ENCODE peak calls at places on chromosome 2, in eight cellular contexts. B is GM23248; R is NCI-H2081; E is OCI-M1; C is frontal cortex; J is NCI-H2171 treated with DMSO at 0.1 percent for 48 hours; S is tibial artery; M is stimulated activated CD4-positive, alpha-beta T cell treated with anti-CD3 and anti-CD28 coated beads, TNF-alpha, amount 100 ng/mL, for 1 hour. K is an unnamed sample.

GRCh38 chr2:168178520-168178919 is 68.9 kb downstream of the STK39 start:
- DNase-seq in B (no peak), R (peak), E (no peak), C (no peak), J (no peak), S (no peak), M (no peak), K (no peak)

GRCh38 chr2:149104221-149104620 is 65.7 kb downstream of the LYPD6B start:
- DNase-seq in B (peak), R (no peak), E (no peak), C (no peak), J (no peak), S (no peak), M (no peak), K (peak)

GRCh38 chr2:12177052-12177994 is 430.9 kb downstream of the LPIN1 start:
- DNase-seq in B (peak), R (no peak), E (peak), C (no peak), J (no peak), S (no peak), M (no peak), K (peak)

GRCh38 chr2:101145406-101145805 is 5.8 kb downstream of the TBC1D8 start:
- DNase-seq in B (peak), R (peak), E (no peak), C (no peak), J (no peak), S (no peak), M (no peak), K (peak)

GRCh38 chr2:238488347-238488826 is 61.7 kb downstream of the ASB1 start:
- DNase-seq in B (no peak), R (no peak), E (no peak), C (no peak), J (no peak), S (no peak), M (no peak), K (no peak)

GRCh38 chr2:159146930-159147666 is 139.4 kb downstream of the WDSUB1 start:
- DNase-seq in B (no peak), R (peak), E (peak), C (no peak), J (peak), S (no peak), M (no peak), K (no peak)

GRCh38 chr2:11750917-11751316 is 4.5 kb downstream of the LPIN1 start:
- DNase-seq in B (no peak), R (no peak), E (no peak), C (no peak), J (no peak), S (no peak), M (no peak), K (no peak)

GRCh38 chr2:48162742-48163141 is 256.4 kb upstream of the FBXO11 start:
- DNase-seq in B (no peak), R (no peak), E (peak), C (no peak), J (no peak), S (no peak), M (no peak), K (no peak)

GRCh38 chr2:196487426-196487825 is 152.1 kb upstream of the CCDC150 start:
- DNase-seq in B (peak), R (no peak), E (no peak), C (no peak), J (peak), S (no peak), M (no peak), K (no peak)

GRCh38 chr2:217064234-217065103 is 204.6 kb upstream of the TNP1 start:
- DNase-seq in B (peak), R (no peak), E (no peak), C (no peak), J (no peak), S (no peak), M (no peak), K (peak)

GRCh38 chr2:103789716-103790085 is 1027.9 kb downstream of the TMEM182 start:
- DNase-seq in B (no peak), R (no peak), E (no peak), C (no peak), J (no peak), S (no peak), M (no peak), K (no peak)

GRCh38 chr2:236971919-236972381 is 113.7 kb upstream of the COPS8 start:
- DNase-seq in B (no peak), R (no peak), E (no peak), C (no peak), J (no peak), S (no peak), M (no peak), K (no peak)

GRCh38 chr2:181779288-181779871 is 99.1 kb upstream of the NEUROD1 start:
- DNase-seq in B (no peak), R (no peak), E (no peak), C (no peak), J (no peak), S (no peak), M (no peak), K (no peak)

GRCh38 chr2:49693961-49694360 is 539.6 kb upstream of the FSHR start:
- DNase-seq in B (no peak), R (no peak), E (no peak), C (no peak), J (no peak), S (no peak), M (no peak), K (no peak)